ENCODE peak calls at places on chromosomes 11 and 22, in six cellular contexts. F, S, I, C, P and O are unnamed samples.

GRCh38 chr11:119742263-119742861 is 13.4 kb upstream of the NECTIN1 start:
- DNase-seq in F (no peak), S (no peak), I (peak), C (no peak), P (no peak), O (no peak)

GRCh38 chr11:31764766-31765165 is 46.4 kb downstream of the PAX6 start:
- DNase-seq in F (no peak), S (no peak), I (no peak), C (no peak), P (no peak), O (no peak)

GRCh38 chr11:110565344-110565684 is 135.6 kb downstream of the FDX1 start:
- DNase-seq in F (peak), S (no peak), I (peak), C (no peak), P (no peak), O (no peak)

GRCh38 chr11:93279911-93280347 is 50.6 kb upstream of the DEUP1 start:
- DNase-seq in F (no peak), S (no peak), I (no peak), C (peak), P (no peak), O (peak)

GRCh38 chr11:35250631-35251030 is 111.7 kb downstream of the CD44 start:
- DNase-seq in F (no peak), S (no peak), I (no peak), C (no peak), P (no peak), O (no peak)

GRCh38 chr11:32131321-32131720 is 40.4 kb downstream of the RCN1 start:
- DNase-seq in F (peak), S (no peak), I (no peak), C (no peak), P (no peak), O (no peak)

GRCh38 chr11:94417386-94417987 is 16.3 kb upstream of the GPR83 start:
- DNase-seq in F (no peak), S (peak), I (peak), C (no peak), P (no peak), O (no peak)

GRCh38 chr11:109877043-109877442 is 216.1 kb upstream of the ZC3H12C start:
- DNase-seq in F (no peak), S (no peak), I (no peak), C (no peak), P (no peak), O (no peak)

GRCh38 chr11:10488581-10489443 is 33.7 kb downstream of the AMPD3 start:
- DNase-seq in F (no peak), S (no peak), I (no peak), C (no peak), P (no peak), O (no peak)

GRCh38 chr22:48369789-48370507 is 1457.7 kb downstream of the BRD1 start:
- DNase-seq in F (no peak), S (no peak), I (no peak), C (no peak), P (no peak), O (no peak)

GRCh38 chr11:65648997-65649491 is 11.1 kb downstream of the SIPA1 start:
- DNase-seq in F (no peak), S (no peak), I (no peak), C (no peak), P (peak), O (no peak)

GRCh38 chr22:21042978-21043855 is 2.5 kb upstream of the LRRC74B start:
- DNase-seq in F (no peak), S (no peak), I (no peak), C (no peak), P (no peak), O (no peak)

GRCh38 chr22:19871023-19871844 is 16.6 kb upstream of the GNB1L start:
- DNase-seq in F (no peak), S (no peak), I (no peak), C (no peak), P (no peak), O (no peak)

GRCh38 chr11:60989108-60989650 is 17.7 kb downstream of the CD6 start:
- DNase-seq in F (no peak), S (no peak), I (no peak), C (no peak), P (no peak), O (no peak)

GRCh38 chr11:34601085-34601444 is 19.8 kb upstream of the EHF start:
- DNase-seq in F (no peak), S (no peak), I (peak), C (no peak), P (no peak), O (no peak)

GRCh38 chr11:70128435-70128906 is 50.4 kb downstream of the ANO1 start:
- DNase-seq in F (peak), S (no peak), I (peak), C (no peak), P (no peak), O (no peak)

GRCh38 chr11:125930076-125930450 is 15.8 kb upstream of the VSIG10L2 start:
- DNase-seq in F (no peak), S (no peak), I (no peak), C (no peak), P (no peak), O (no peak)

GRCh38 chr11:117547911-117548310 is 220.3 kb downstream of the CEP164 start:
- DNase-seq in F (no peak), S (no peak), I (no peak), C (no peak), P (no peak), O (no peak)

GRCh38 chr11:96199563-96200025 is 143.4 kb downstream of the MAML2 start:
- DNase-seq in F (no peak), S (peak), I (peak), C (no peak), P (no peak), O (no peak)

GRCh38 chr11:10606536-10607208 is 38.2 kb upstream of the LYVE1 start:
- DNase-seq in F (no peak), S (peak), I (peak), C (no peak), P (no peak), O (no peak)

GRCh38 chr11:70319694-70320093 is 49.2 kb downstream of the PPFIA1 start:
- DNase-seq in F (no peak), S (no peak), I (no peak), C (no peak), P (no peak), O (no peak)

GRCh38 chr11:59669611-59670009 is 773 bp upstream of the PATL1 start:
- DNase-seq in F (peak), S (no peak), I (peak), C (no peak), P (no peak), O (no peak)

GRCh38 chr11:34564406-34564805 is 50.8 kb upstream of the ELF5 start:
- DNase-seq in F (peak), S (no peak), I (peak), C (no peak), P (no peak), O (no peak)

GRCh38 chr11:12066056-12066798 is 44.2 kb upstream of the MICAL2 start:
- DNase-seq in F (peak), S (peak), I (peak), C (no peak), P (no peak), O (no peak)

GRCh38 chr11:133681901-133682300 is 149.6 kb upstream of the OPCML start:
- DNase-seq in F (no peak), S (no peak), I (no peak), C (peak), P (no peak), O (no peak)

GRCh38 chr11:76601712-76602111 is 68.8 kb downstream of the LRRC32 start:
- DNase-seq in F (no peak), S (no peak), I (no peak), C (no peak), P (no peak), O (no peak)

GRCh38 chr11:104772806-104773241 is 125.4 kb downstream of the CASP12 start:
- DNase-seq in F (peak), S (peak), I (peak), C (no peak), P (no peak), O (no peak)

GRCh38 chr22:40215266-40215665 is 37.5 kb downstream of the TNRC6B start:
- DNase-seq in F (no peak), S (no peak), I (no peak), C (no peak), P (no peak), O (no peak)

GRCh38 chr22:20206709-20207215 is 55.9 kb upstream of the CCDC188 start:
- DNase-seq in F (no peak), S (no peak), I (no peak), C (no peak), P (peak), O (no peak)

GRCh38 chr11:66020618-66021357 is 5.5 kb downstream of the CATSPER1 start:
- DNase-seq in F (peak), S (peak), I (peak), C (no peak), P (no peak), O (no peak)

GRCh38 chr11:27058456-27058855 is 17.8 kb downstream of the BBOX1 start:
- DNase-seq in F (no peak), S (peak), I (peak), C (no peak), P (no peak), O (no peak)

GRCh38 chr22:37095113-37095512 is 14.4 kb downstream of the TMPRSS6 start:
- DNase-seq in F (no peak), S (no peak), I (no peak), C (no peak), P (no peak), O (no peak)

GRCh38 chr11:9072790-9073189 is 18.6 kb downstream of the SCUBE2 start:
- DNase-seq in F (no peak), S (no peak), I (no peak), C (no peak), P (no peak), O (no peak)

GRCh38 chr11:15965562-15966250 is 390.6 kb downstream of the SOX6 start:
- DNase-seq in F (no peak), S (no peak), I (no peak), C (no peak), P (no peak), O (no peak)

GRCh38 chr11:17572359-17572690 is 25.3 kb downstream of the OTOG start:
- DNase-seq in F (no peak), S (no peak), I (no peak), C (no peak), P (no peak), O (no peak)

GRCh38 chr11:115321602-115322289 is 182.5 kb downstream of the CADM1 start:
- DNase-seq in F (no peak), S (no peak), I (no peak), C (no peak), P (no peak), O (peak)